ENCODE peak calls at places on chromosomes 5 and 9, in four cellular contexts. H is AG10803, R is ELR, O is endothelial cell. W is an unnamed sample.

GRCh38 chr5:181246276-181247050 is 2.8 kb upstream of the RACK1 start:
- DNase-seq in H (peak), R (peak), O (peak), W (peak)

GRCh38 chr5:164481270-164481669 is 975.9 kb downstream of the MAT2B start:
- DNase-seq in H (no peak), R (no peak), O (no peak), W (no peak)

GRCh38 chr5:124669300-124669648 is 77.2 kb downstream of the ZNF608 start:
- DNase-seq in H (no peak), R (no peak), O (no peak), W (no peak)

GRCh38 chr5:2112128-2112808 is 229.5 kb upstream of the IRX4 start:
- DNase-seq in H (no peak), R (no peak), O (no peak), W (no peak)

GRCh38 chr9:68416891-68417570 is 60.6 kb downstream of the PGM5 start:
- DNase-seq in H (peak), R (peak), O (no peak), W (no peak)

GRCh38 chr9:132857031-132857430 is 21.1 kb downstream of the AK8 start:
- DNase-seq in H (peak), R (no peak), O (no peak), W (no peak)

GRCh38 chr5:126801992-126802294 is 25.0 kb downstream of the LMNB1 start:
- DNase-seq in H (peak), R (peak), O (no peak), W (peak)

GRCh38 chr9:81771606-81772005 is 82.3 kb upstream of the TLE1 start:
- DNase-seq in H (no peak), R (peak), O (no peak), W (peak)

GRCh38 chr9:4784403-4784802 is 8.3 kb upstream of the RCL1 start:
- DNase-seq in H (no peak), R (no peak), O (no peak), W (no peak)

GRCh38 chr9:120711841-120712538 is 2.3 kb downstream of the MEGF9 start:
- DNase-seq in H (no peak), R (peak), O (no peak), W (peak)

GRCh38 chr9:114735732-114736131 is 53.7 kb upstream of the TEX48 start:
- DNase-seq in H (peak), R (peak), O (no peak), W (peak)

GRCh38 chr5:145660897-145661650 is 174.1 kb downstream of the PRELID2 start:
- DNase-seq in H (peak), R (no peak), O (no peak), W (no peak)

GRCh38 chr5:33032161-33033085 is 321.3 kb downstream of the NPR3 start:
- DNase-seq in H (peak), R (no peak), O (no peak), W (peak)

W was measured in M059J.